ENCODE peak calls at places on chromosome 17, in seven cellular contexts. X is adrenal gland, B is smooth muscle cell of the brain vasculature, J is NCI-H1092 treated with DMSO at 0.1 percent for 48 hours, V is tibial nerve, I is K562, K is ACHN. S is an unnamed sample.

GRCh38 chr17:15291674-15292361 is 26.7 kb upstream of the PMP22 start:
- DNase-seq in X (no peak), B (no peak), J (no peak), V (no peak), I (no peak), K (no peak), S (no peak)

GRCh38 chr17:29621751-29622194 is 939 bp downstream of the CORO6 start:
- DNase-seq in X (no peak), B (no peak), J (no peak), V (no peak), I (no peak), K (no peak), S (no peak)

GRCh38 chr17:61575352-61575975 is 15.6 kb downstream of the NACA2 start:
- DNase-seq in X (no peak), B (no peak), J (no peak), V (no peak), I (no peak), K (no peak), S (no peak)

GRCh38 chr17:41519501-41520224 is 973 bp upstream of the KRT15 start:
- DNase-seq in X (no peak), B (no peak), J (peak), V (no peak), I (no peak), K (no peak), S (no peak)

GRCh38 chr17:34220045-34220775 is 34.9 kb upstream of the CCL2 start:
- DNase-seq in X (no peak), B (no peak), J (no peak), V (no peak), I (no peak), K (no peak), S (no peak)

GRCh38 chr17:8631554-8631877 is 991 bp upstream of the MYH10 start:
- DNase-seq in X (no peak), B (no peak), J (peak), V (no peak), I (no peak), K (no peak), S (no peak)

GRCh38 chr17:56913867-56914640 is at the start of gene TRIM25:
- DNase-seq in X (peak), B (peak), J (peak), V (peak), I (peak), K (peak), S (peak)

GRCh38 chr17:72634621-72635020 is 457.9 kb downstream of the SLC39A11 start:
- DNase-seq in X (no peak), B (no peak), J (no peak), V (no peak), I (no peak), K (no peak), S (peak)

GRCh38 chr17:14373587-14374259 is 72.8 kb downstream of the HS3ST3B1 start:
- DNase-seq in X (no peak), B (no peak), J (no peak), V (no peak), I (no peak), K (peak), S (no peak)

GRCh38 chr17:17372856-17373520 is 69.8 kb downstream of the NT5M start:
- DNase-seq in X (no peak), B (no peak), J (no peak), V (no peak), I (no peak), K (no peak), S (no peak)

GRCh38 chr17:31733326-31733725 is 125.7 kb downstream of the COPRS start:
- DNase-seq in X (no peak), B (no peak), J (no peak), V (no peak), I (no peak), K (no peak), S (no peak)

GRCh38 chr17:60439501-60439900 is 17.2 kb downstream of the CHCT1 start:
- DNase-seq in X (no peak), B (no peak), J (no peak), V (no peak), I (no peak), K (no peak), S (no peak)

GRCh38 chr17:3940965-3941698 is 23.1 kb downstream of the ATP2A3 start:
- DNase-seq in X (no peak), B (no peak), J (no peak), V (no peak), I (no peak), K (no peak), S (no peak)

GRCh38 chr17:34371405-34371804 is 8.4 kb upstream of the CCL1 start:
- DNase-seq in X (no peak), B (no peak), J (no peak), V (no peak), I (no peak), K (no peak), S (no peak)

GRCh38 chr17:27455914-27456680 is at the start of gene KSR1:
- DNase-seq in X (peak), B (peak), J (peak), V (peak), I (peak), K (peak), S (peak)

GRCh38 chr17:67506966-67507365 is 129.9 kb downstream of the PITPNC1 start:
- DNase-seq in X (no peak), B (no peak), J (no peak), V (no peak), I (no peak), K (no peak), S (no peak)